ENCODE peak calls at places on chromosomes 2 and 18, in six cellular contexts. I, E, X, Z, U and R are unnamed samples.

GRCh38 chr2:12603781-12604180 is 113.0 kb upstream of the TRIB2 start:
- DNase-seq in X (no peak), I (no peak), E (no peak), Z (no peak), U (no peak), R (no peak)

GRCh38 chr2:45839388-45840251 is 188.1 kb downstream of the PRKCE start:
- DNase-seq in Z (no peak), X (peak), I (no peak), U (no peak), E (no peak), R (peak)

GRCh38 chr2:109482371-109482841 is 131.4 kb downstream of the SEPTIN10 start:
- DNase-seq in Z (no peak), U (no peak), E (no peak), X (no peak), I (no peak), R (no peak)

GRCh38 chr18:55861266-55861665 is 273.3 kb upstream of the TCF4 start:
- DNase-seq in E (no peak), U (peak), I (peak), Z (peak), X (no peak), R (peak)

GRCh38 chr2:100692906-100693305 is 127.0 kb upstream of the NPAS2 start:
- DNase-seq in Z (no peak), U (no peak), X (no peak), I (no peak), E (no peak), R (no peak)

GRCh38 chr2:39606585-39606984 is 59.1 kb upstream of the TMEM178A start:
- DNase-seq in E (no peak), U (peak), Z (no peak), I (peak), X (no peak), R (no peak)

GRCh38 chr2:515728-516127 is 161.5 kb downstream of the TMEM18 start:
- DNase-seq in E (no peak), I (no peak), U (no peak), Z (no peak), X (no peak), R (no peak)

GRCh38 chr2:1528273-1529064 is 115.2 kb downstream of the TPO start:
- DNase-seq in Z (no peak), I (no peak), U (no peak), X (no peak), E (no peak), R (no peak)

GRCh38 chr2:125564471-125564870 is 1091.5 kb upstream of the GYPC start:
- DNase-seq in E (no peak), X (no peak), Z (no peak), U (peak), I (no peak), R (no peak)

GRCh38 chr2:100606740-100607343 is 44.0 kb downstream of the PDCL3 start:
- DNase-seq in I (peak), X (peak), Z (peak), U (peak), E (peak), R (peak)

DNA sequence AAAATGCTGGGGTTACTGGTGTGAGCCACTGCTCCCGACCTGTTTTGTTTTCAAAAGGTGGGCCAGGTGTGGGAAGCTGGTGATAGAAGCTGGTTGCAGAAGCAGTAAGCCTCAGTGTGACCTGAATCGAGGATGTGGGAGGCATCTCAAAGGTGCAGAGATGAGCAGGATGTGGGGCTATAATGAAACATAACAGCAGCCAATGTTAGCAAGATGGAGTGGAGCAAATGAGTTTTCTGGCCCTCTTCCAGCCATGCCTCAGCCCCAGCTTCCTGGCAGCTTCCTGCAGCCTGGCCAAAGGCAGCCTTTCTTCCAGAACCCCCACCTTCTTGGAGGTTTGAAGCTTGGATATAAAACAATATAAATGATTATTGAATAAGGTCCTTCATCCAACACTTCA is 184.8 kb downstream of the NCK2 start:
- DNase-seq in U (no peak), I (no peak), E (no peak), X (peak), Z (no peak), R (peak)
- TF ChIP-seq EZH2phosphoT487 in U (no peak), I (no peak), E (no peak), X (no peak), Z (no peak), R (no peak)

GRCh38 chr2:176138526-176139169 is 9.1 kb downstream of the HOXD8 start:
- DNase-seq in U (no peak), E (no peak), I (no peak), Z (no peak), X (no peak), R (no peak)

GRCh38 chr2:176136375-176137248 is 7.1 kb downstream of the HOXD8 start:
- DNase-seq in I (peak), U (peak), Z (peak), E (no peak), X (peak), R (peak)

GRCh38 chr2:176139170-176139611 is 9.7 kb downstream of the HOXD8 start:
- DNase-seq in X (peak), E (no peak), Z (no peak), I (no peak), U (no peak), R (no peak)

GRCh38 chr2:176137249-176137573 is 7.7 kb downstream of the HOXD8 start:
- DNase-seq in E (peak), X (no peak), Z (no peak), I (no peak), U (no peak), R (no peak)

DNA sequence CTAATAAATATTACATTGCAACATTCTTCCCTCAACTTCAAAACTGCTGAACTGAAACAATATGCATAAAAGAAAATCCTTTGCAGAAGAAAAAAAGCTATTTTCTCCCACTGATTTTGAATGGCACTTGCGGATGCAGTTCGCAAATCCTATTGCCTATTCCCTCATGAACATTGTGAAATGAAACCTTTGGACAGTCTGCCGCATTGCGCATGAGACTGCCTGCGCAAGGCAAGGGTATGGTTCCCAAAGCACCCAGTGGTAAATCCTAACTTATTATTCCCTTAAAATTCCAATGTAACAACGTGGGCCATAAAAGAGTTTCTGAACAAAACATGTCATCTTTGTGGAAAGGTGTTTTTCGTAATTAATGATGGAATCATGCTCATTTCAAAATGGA is 8.4 kb downstream of the HOXD8 start:
- DNase-seq in X (no peak), E (no peak), U (no peak), Z (no peak), I (no peak), R (no peak)
- H3K4me3 ChIP-seq in X (peak), E (no peak), U (no peak), Z (no peak), I (no peak), R (peak)

DNA sequence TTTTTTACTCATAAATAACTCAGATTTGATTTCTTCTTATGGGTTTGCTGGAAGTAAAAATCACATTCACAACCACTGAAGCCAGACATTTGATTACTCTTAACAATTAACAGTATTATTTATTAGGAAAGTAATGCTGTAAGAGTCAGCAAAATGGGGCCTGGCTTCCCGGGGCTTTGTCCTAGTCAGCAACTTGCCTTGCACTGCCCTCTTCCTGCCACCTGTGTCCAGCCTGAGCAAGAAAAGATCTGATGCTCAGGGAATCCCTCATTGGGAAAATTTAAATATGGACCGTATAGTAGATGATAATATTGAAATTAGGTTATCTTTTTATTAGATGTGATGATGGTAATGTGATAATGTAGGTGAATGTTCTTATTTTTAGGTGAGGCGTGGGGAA is 30.8 kb upstream of the ACYP2 start:
- DNase-seq in E (peak), X (no peak), Z (peak), U (peak), I (no peak), R (peak)
- TF ChIP-seq CTCF in E (peak), X (peak), Z (peak), U (peak), I (peak), R (peak)

GRCh38 chr2:158799181-158799580 is 4.1 kb downstream of the DAPL1 start:
- DNase-seq in U (no peak), I (no peak), E (no peak), X (no peak), Z (no peak), R (no peak)

GRCh38 chr2:158795110-158795924 is at the start of gene DAPL1:
- DNase-seq in E (no peak), U (peak), I (peak), Z (no peak), X (peak), R (no peak)

GRCh38 chr2:158797963-158798700 is 3.0 kb downstream of the DAPL1 start:
- DNase-seq in I (no peak), U (no peak), Z (no peak), E (no peak), X (no peak), R (no peak)

DNA sequence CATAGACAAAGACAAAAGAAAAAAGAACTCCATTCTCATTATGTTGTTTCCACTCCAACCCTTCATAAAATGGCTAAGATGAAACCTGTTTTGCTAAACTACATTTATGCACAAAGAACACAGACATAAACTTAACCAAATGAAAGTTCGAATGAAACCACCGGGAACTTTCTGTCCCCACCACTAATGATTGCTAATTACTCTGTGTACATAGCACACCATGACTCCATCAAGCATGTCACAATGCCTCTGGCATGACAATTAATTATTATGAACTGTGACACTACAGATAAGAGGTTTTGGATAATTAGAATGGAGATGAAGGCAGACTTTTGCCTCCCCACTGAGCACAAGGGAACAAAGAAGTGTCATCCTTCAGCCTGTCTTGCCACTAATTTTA is 1.5 kb downstream of the DAPL1 start:
- DNase-seq in E (no peak), U (no peak), X (no peak), Z (no peak), I (no peak), R (no peak)
- TF ChIP-seq EZH2phosphoT487 in E (no peak), U (no peak), X (no peak), Z (no peak), I (no peak), R (no peak)

DNA sequence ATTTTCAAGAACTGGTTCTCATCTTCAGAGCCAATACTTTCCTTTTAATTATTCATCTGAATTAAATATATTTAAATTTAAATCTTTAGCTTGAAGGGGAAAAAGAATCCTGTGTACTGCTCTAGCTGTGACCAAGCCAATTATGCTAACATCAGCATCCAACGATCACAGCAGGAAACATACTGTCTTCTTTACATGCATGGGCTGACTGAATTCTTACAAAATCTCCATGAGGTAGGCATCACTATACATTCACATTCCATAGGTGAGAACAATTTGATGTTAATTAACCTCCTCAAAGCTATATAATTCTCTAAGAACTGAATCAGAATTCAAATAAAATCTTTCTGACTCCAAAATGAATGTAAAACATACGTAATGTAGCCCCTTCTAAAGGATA is 118.8 kb upstream of the MAP2 start:
- DNase-seq in X (no peak), I (no peak), E (no peak), Z (no peak), U (peak), R (no peak)
- H3K4me3 ChIP-seq in X (no peak), I (no peak), E (no peak), Z (no peak), U (peak), R (no peak)

DNA sequence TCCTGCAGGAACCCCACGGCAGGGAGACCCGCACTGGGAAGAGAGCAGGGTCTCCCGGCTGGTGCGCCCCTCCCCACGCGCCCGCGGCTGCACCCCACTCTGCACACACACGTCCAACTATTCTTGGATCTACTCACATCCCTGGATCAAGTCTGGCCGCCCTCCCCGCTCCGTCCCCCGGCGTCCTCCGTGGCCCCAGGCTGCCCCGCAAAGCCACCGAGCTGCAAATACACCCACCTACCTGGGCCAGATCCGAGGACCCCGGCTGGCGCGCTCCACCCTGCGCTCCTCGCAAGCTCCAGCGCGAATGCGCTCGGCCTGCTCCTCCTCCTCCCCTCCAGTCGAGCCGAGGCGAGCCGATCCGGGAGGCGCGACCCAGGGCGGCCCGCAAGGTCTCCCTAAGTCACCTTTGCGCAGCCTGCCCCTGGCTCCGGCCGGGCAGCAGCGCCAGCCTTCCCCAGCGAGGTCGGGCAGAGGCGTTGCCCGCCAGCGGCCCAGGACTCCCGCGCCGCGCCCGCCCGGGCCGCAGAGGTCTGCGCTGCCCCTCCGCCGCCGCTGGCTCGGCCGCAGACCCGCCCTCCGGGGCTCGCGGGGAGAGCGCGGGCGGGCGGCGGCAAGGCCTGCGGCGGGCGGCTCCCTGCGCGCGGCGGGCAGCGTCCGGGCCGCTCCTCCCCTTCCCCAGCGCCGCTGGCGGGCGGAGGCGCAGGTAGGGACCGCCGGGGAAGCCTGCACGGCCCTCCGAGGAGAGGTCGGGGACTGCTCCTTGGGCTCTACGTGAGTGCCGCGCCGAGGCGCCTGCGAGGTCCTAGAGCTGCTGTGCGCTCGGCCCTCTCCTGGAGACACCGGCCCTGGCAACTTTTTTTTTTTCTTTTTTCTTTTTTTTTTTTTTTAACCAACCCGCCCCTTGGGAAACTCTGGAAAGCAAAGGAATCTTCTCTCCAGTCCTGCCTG is 126.0 kb downstream of the OSBPL1A start:
- DNase-seq in Z (peak), E (peak), I (peak), X (peak), U (peak), R (peak)
- TF ChIP-seq CTCF in Z (peak), E (peak), I (peak), X (peak), U (peak), R (no peak)

GRCh38 chr2:163455815-163456214 is 280.0 kb downstream of the FIGN start:
- DNase-seq in U (no peak), E (no peak), I (no peak), Z (peak), X (no peak), R (no peak)

DNA sequence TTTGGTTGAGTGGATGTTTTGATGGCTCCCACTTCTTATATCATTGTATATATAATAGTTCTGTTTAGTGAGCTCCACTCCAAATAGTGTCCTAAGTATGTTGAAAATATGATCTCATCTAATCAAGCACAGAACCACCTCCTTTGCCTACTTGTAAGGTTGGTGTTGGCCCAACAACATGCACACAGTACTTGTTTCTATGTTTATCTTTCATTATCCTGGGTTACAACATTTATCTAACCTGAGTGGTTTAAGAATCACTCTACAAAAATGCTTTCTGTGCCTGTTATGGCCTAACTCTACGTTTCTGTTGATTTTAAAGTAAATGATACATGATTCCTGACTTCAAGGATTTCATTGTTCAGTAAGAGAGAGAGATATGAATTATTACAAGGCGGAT is 281.9 kb downstream of the FIGN start:
- DNase-seq in E (no peak), U (no peak), X (no peak), I (no peak), Z (no peak), R (no peak)
- TF ChIP-seq EZH2phosphoT487 in E (no peak), U (no peak), X (no peak), I (no peak), Z (no peak), R (no peak)